ENCODE peak calls at places on chromosomes 5 and 9, in four cellular contexts. One of them, this sample, is unnamed.

GRCh38 chr9:136438548-136438908 is 1.1 kb downstream of the INPP5E start:
- DNase-seq in HFF-Myc: no peak
- DNase-seq in dorsolateral prefrontal cortex: no peak
- DNase-seq in right lobe of liver: no peak
- DNase-seq in this sample: peak

GRCh38 chr9:114238919-114239879 is 83.7 kb upstream of the ORM1 start:
- DNase-seq in HFF-Myc: peak
- DNase-seq in dorsolateral prefrontal cortex: no peak
- DNase-seq in right lobe of liver: no peak
- DNase-seq in this sample: no peak

GRCh38 chr5:90932052-90932699 is 373.6 kb downstream of the ADGRV1 start:
- DNase-seq in HFF-Myc: peak
- DNase-seq in dorsolateral prefrontal cortex: no peak
- DNase-seq in right lobe of liver: no peak
- DNase-seq in this sample: peak

GRCh38 chr5:40518511-40518917 is 161.2 kb upstream of the PTGER4 start:
- DNase-seq in HFF-Myc: no peak
- DNase-seq in dorsolateral prefrontal cortex: no peak
- DNase-seq in right lobe of liver: no peak
- DNase-seq in this sample: no peak

GRCh38 chr5:169663537-169663936 is 26.5 kb downstream of the DOCK2 start:
- DNase-seq in HFF-Myc: no peak
- DNase-seq in dorsolateral prefrontal cortex: no peak
- DNase-seq in right lobe of liver: no peak
- DNase-seq in this sample: no peak

GRCh38 chr5:105680858-105681257 is 1989.9 kb downstream of the EFNA5 start:
- DNase-seq in HFF-Myc: no peak
- DNase-seq in dorsolateral prefrontal cortex: no peak
- DNase-seq in right lobe of liver: no peak
- DNase-seq in this sample: no peak

GRCh38 chr9:90044710-90045151 is 439.9 kb downstream of the GADD45G start:
- DNase-seq in HFF-Myc: no peak
- DNase-seq in dorsolateral prefrontal cortex: no peak
- DNase-seq in right lobe of liver: no peak
- DNase-seq in this sample: no peak

GRCh38 chr5:82330506-82330905 is 52.4 kb upstream of the RPS23 start:
- DNase-seq in HFF-Myc: no peak
- DNase-seq in dorsolateral prefrontal cortex: no peak
- DNase-seq in right lobe of liver: no peak
- DNase-seq in this sample: no peak

GRCh38 chr5:179437341-179438001 is 92.2 kb upstream of the ADAMTS2 start:
- DNase-seq in HFF-Myc: no peak
- DNase-seq in dorsolateral prefrontal cortex: no peak
- DNase-seq in right lobe of liver: peak
- DNase-seq in this sample: no peak

GRCh38 chr5:2582106-2582505 is 169.4 kb downstream of the IRX2 start:
- DNase-seq in HFF-Myc: no peak
- DNase-seq in dorsolateral prefrontal cortex: no peak
- DNase-seq in right lobe of liver: no peak
- DNase-seq in this sample: no peak

GRCh38 chr5:2577637-2578036 is 173.8 kb downstream of the IRX2 start:
- DNase-seq in HFF-Myc: no peak
- DNase-seq in dorsolateral prefrontal cortex: no peak
- DNase-seq in right lobe of liver: no peak
- DNase-seq in this sample: no peak

GRCh38 chr5:2581418-2581817 is 170.1 kb downstream of the IRX2 start:
- DNase-seq in HFF-Myc: no peak
- DNase-seq in dorsolateral prefrontal cortex: no peak
- DNase-seq in right lobe of liver: no peak
- DNase-seq in this sample: no peak

GRCh38 chr5:2576823-2577222 is 174.7 kb downstream of the IRX2 start:
- DNase-seq in HFF-Myc: no peak
- DNase-seq in dorsolateral prefrontal cortex: no peak
- DNase-seq in right lobe of liver: no peak
- DNase-seq in this sample: no peak

DNA sequence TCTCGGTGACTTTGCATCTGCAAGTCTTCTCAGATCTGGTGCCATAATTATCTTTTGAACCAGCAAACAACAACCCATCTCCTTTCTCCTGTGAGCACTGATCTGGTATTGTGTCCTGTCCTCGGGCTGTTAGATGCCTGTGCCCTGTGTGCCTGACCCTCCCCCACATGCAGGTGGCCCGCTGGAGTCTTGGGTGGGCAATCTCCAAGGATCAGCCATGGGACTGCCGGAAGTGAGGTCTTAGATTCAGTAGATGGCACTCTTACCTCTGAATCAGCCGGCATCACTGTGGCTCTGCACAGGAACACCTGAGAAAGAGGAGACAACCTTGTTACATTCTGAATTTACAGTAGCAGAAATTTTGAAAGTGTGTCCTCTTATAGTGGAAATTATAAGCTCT is 172.4 kb downstream of the IRX2 start:
- DNase-seq in HFF-Myc: no peak
- DNase-seq in dorsolateral prefrontal cortex: no peak
- DNase-seq in right lobe of liver: no peak
- DNase-seq in this sample: no peak
- TF ChIP-seq CTCF in HFF-Myc: no peak
- TF ChIP-seq CTCF in dorsolateral prefrontal cortex: no peak
- TF ChIP-seq CTCF in right lobe of liver: no peak
- TF ChIP-seq CTCF in this sample: no peak

GRCh38 chr5:141084487-141084989 is 9.9 kb upstream of the PCDHB2 start:
- DNase-seq in HFF-Myc: no peak
- DNase-seq in dorsolateral prefrontal cortex: no peak
- DNase-seq in right lobe of liver: no peak
- DNase-seq in this sample: peak
- TF ChIP-seq CTCF in HFF-Myc: peak
- TF ChIP-seq CTCF in dorsolateral prefrontal cortex: peak
- TF ChIP-seq CTCF in right lobe of liver: peak
- TF ChIP-seq CTCF in this sample: no peak

GRCh38 chr9:33817327-33818166 is 587 bp downstream of the UBE2R2 start:
- DNase-seq in HFF-Myc: peak
- DNase-seq in dorsolateral prefrontal cortex: peak
- DNase-seq in right lobe of liver: no peak
- DNase-seq in this sample: peak
- TF ChIP-seq CTCF in HFF-Myc: no peak
- TF ChIP-seq CTCF in dorsolateral prefrontal cortex: no peak
- TF ChIP-seq CTCF in right lobe of liver: peak
- TF ChIP-seq CTCF in this sample: no peak

DNA sequence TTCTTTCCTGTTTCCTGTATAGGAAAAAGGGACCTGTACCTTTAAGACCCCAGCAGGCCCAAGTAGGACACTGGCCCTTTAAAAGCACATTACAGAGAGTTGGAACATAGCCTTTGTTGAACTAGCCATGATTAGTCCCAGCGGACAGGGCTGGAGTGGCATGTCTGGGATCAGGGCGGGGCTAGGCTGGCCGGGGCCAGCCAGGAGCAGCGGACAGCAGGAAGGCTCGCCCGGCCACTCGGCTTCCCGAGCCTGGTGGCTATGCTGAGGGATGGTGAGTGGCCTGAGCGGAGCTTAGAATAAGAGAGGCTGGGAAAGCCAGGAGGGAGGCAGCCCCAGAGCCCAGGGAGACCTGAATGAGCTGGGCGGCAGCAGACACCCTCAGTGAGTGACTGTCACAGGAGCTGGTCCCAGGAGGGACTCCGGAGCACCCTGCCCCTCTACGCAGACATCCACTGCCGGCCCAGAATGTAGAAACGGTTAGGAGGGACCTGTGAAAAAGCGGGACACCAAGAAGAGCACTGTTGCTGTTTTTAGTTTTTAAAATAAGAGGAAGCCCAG is 92.1 kb downstream of the DAB2IP start:
- DNase-seq in HFF-Myc: peak
- DNase-seq in dorsolateral prefrontal cortex: peak
- DNase-seq in right lobe of liver: peak
- DNase-seq in this sample: peak
- TF ChIP-seq CTCF in HFF-Myc: no peak
- TF ChIP-seq CTCF in dorsolateral prefrontal cortex: peak
- TF ChIP-seq CTCF in right lobe of liver: peak
- TF ChIP-seq CTCF in this sample: no peak

This sample was measured in endothelial cell.